ENCODE peak calls at places on chromosomes 3 and 15, in seven cellular contexts. J is HepG2, F is SK-N-SH, E is GM12878, Y is GM12892, R is H1, O is K562. Z is an unnamed sample.

GRCh38 chr15:66824374-66824773 is 122.3 kb downstream of the SMAD6 start:
- DNase-seq in J (no peak), F (no peak), E (no peak), Y (no peak), R (no peak), O (no peak), Z (no peak)

GRCh38 chr15:66388057-66388363 is 1.3 kb downstream of the MAP2K1 start:
- DNase-seq in J (no peak), F (no peak), E (no peak), Y (no peak), R (no peak), O (no peak), Z (no peak)

GRCh38 chr3:72767927-72768880 is 80.0 kb downstream of the SHQ1 start:
- DNase-seq in J (no peak), F (no peak), E (no peak), Y (no peak), R (no peak), O (no peak), Z (no peak)

GRCh38 chr15:63054281-63054683 is 11.7 kb downstream of the TPM1 start:
- DNase-seq in J (no peak), F (no peak), E (no peak), Y (no peak), R (no peak), O (no peak), Z (no peak)

GRCh38 chr3:127697531-127698240 is 24.9 kb downstream of the ABTB1 start:
- DNase-seq in J (peak; percentile 58), F (peak; percentile 83), E (peak; percentile 48), Y (peak; percentile 39), R (peak; percentile 72), O (peak; percentile 79), Z (peak; percentile 58)

GRCh38 chr3:90092994-90093393 is 985.6 kb downstream of the EPHA3 start:
- DNase-seq in J (peak; percentile 13), F (peak; percentile 0), E (no peak), Y (no peak), R (no peak), O (no peak), Z (no peak)

GRCh38 chr3:197847866-197848401 is 56.9 kb downstream of the LRCH3 start:
- DNase-seq in J (no peak), F (no peak), E (peak; percentile 58), Y (peak; percentile 44), R (no peak), O (peak; percentile 4), Z (peak; percentile 45)

GRCh38 chr3:123880998-123881561 is 3.1 kb downstream of the MYLK start:
- DNase-seq in J (peak; percentile 40), F (peak; percentile 52), E (no peak), Y (no peak), R (no peak), O (peak; percentile 17), Z (no peak)

GRCh38 chr3:98343647-98344507 is 9.8 kb upstream of the OR5K4 start:
- DNase-seq in J (peak; percentile 62), F (peak; percentile 22), E (no peak), Y (no peak), R (peak; percentile 76), O (peak; percentile 63), Z (no peak)

GRCh38 chr3:141050913-141051632 is at the start of gene SPSB4:
- DNase-seq in J (peak; percentile 14), F (peak; percentile 95), E (no peak), Y (no peak), R (peak; percentile 90), O (no peak), Z (no peak)

GRCh38 chr15:75230524-75231371 is 27.4 kb upstream of the GOLGA6C start:
- DNase-seq in J (no peak), F (no peak), E (no peak), Y (peak; percentile 23), R (no peak), O (no peak), Z (peak; percentile 33)

GRCh38 chr3:4865714-4866113 is 113.5 kb upstream of the BHLHE40 start:
- DNase-seq in J (no peak), F (no peak), E (no peak), Y (no peak), R (no peak), O (no peak), Z (no peak)

GRCh38 chr15:26087395-26087794 is 224.3 kb upstream of the ATP10A start:
- DNase-seq in J (no peak), F (no peak), E (no peak), Y (no peak), R (no peak), O (no peak), Z (no peak)

GRCh38 chr3:72336821-72337479 is 511.3 kb downstream of the SHQ1 start:
- DNase-seq in J (no peak), F (peak; percentile 70), E (no peak), Y (no peak), R (peak; percentile 70), O (peak; percentile 84), Z (no peak)

GRCh38 chr15:62390793-62391543 is 225.9 kb upstream of the C2CD4B start:
- DNase-seq in J (peak; percentile 32), F (peak; percentile 76), E (no peak), Y (peak; percentile 31), R (peak; percentile 79), O (peak; percentile 54), Z (peak; percentile 38)

DNA sequence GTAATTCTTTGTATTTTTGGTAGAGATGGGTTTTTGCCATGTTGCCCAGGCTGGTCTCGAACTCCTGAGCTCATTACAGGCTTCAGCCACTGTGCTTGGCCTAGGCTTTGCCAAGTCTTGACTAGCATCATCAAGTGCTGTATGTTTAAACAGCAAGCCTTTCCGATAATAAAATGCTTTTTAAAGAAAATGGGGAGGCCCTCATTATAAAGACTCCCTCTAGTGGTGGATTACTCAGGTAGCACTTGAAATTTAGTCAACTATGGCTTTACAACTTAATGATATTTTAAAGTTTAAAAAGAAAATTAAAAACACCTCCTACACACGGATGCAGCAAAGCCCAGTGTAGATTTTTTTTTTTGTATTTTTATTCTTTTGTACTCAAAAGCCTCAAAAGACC is 213.6 kb downstream of the GAP43 start:
- DNase-seq in J (no peak), F (peak; percentile 16), E (no peak), Y (no peak), R (no peak), O (peak; percentile 1), Z (no peak)
- TF ChIP-seq TAF1 in J (no peak), F (no peak), E (no peak), Y (no peak), R (no peak), O (no peak), Z (no peak)

GRCh38 chr3:64493149-64493548 is 194.7 kb downstream of the ADAMTS9 start:
- DNase-seq in J (no peak), F (no peak), E (no peak), Y (no peak), R (no peak), O (no peak), Z (no peak)

GRCh38 chr3:64491843-64492242 is 196.0 kb downstream of the ADAMTS9 start:
- DNase-seq in J (no peak), F (peak; percentile 57), E (no peak), Y (no peak), R (no peak), O (no peak), Z (no peak)

GRCh38 chr3:64490180-64490579 is 197.6 kb downstream of the ADAMTS9 start:
- DNase-seq in J (no peak), F (peak; percentile 48), E (no peak), Y (no peak), R (no peak), O (no peak), Z (no peak)

GRCh38 chr3:64488938-64489337 is 198.9 kb downstream of the ADAMTS9 start:
- DNase-seq in J (no peak), F (no peak), E (no peak), Y (no peak), R (no peak), O (no peak), Z (no peak)

DNA sequence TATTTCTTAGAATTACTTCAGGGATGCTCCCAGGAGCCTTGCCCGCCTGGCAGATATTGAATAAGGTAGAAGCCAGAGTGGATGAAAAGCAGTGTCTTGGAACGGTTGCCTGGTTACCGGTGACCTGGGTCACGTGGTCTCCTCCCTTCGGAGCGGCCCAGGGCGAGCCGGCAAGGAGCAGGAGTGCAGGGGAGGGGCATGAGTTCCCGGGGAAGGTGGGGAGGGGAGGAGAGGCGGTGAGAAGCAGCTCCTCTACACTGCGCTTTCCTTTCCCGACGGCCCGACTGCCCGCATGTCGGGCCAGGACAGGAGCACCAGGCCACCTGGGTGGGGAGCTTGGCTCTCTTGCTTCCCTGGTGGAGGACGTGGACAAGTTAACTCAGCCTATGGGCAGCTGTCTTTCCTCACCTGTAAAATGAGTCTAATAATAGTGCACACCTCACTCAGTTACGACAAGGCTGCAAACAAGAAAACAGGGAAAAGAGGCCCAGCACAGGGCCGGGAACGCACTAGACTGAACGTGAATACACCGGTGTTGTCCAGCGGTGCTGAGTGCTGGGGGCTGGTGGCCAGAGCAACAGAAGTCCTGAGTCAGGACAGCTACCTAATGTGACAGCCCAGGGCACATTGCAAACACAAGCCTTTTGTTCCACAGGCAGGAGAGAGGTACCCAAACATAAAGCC is 198.3 kb downstream of the ADAMTS9 start:
- DNase-seq in J (no peak), F (no peak), E (no peak), Y (no peak), R (peak; percentile 89), O (peak; percentile 9), Z (no peak)
- TF ChIP-seq TAF1 in J (no peak), F (no peak), E (no peak), Y (no peak), R (no peak), O (no peak), Z (no peak)

GRCh38 chr3:46208167-46208704 is at the start of gene CCR1:
- DNase-seq in J (peak; percentile 37), F (no peak), E (peak; percentile 92), Y (peak; percentile 28), R (peak; percentile 54), O (peak; percentile 41), Z (peak; percentile 14)
- TF ChIP-seq TAF1 in J (no peak), F (no peak), E (no peak), Y (no peak), R (no peak), O (no peak), Z (no peak)

GRCh38 chr3:55357796-55358195 is 129.3 kb downstream of the WNT5A start:
- DNase-seq in J (no peak), F (no peak), E (no peak), Y (no peak), R (no peak), O (no peak), Z (no peak)

GRCh38 chr3:55364426-55364825 is 122.7 kb downstream of the WNT5A start:
- DNase-seq in J (no peak), F (no peak), E (no peak), Y (no peak), R (no peak), O (no peak), Z (no peak)

GRCh38 chr3:55367396-55367795 is 119.7 kb downstream of the WNT5A start:
- DNase-seq in J (no peak), F (no peak), E (no peak), Y (no peak), R (no peak), O (no peak), Z (no peak)

DNA sequence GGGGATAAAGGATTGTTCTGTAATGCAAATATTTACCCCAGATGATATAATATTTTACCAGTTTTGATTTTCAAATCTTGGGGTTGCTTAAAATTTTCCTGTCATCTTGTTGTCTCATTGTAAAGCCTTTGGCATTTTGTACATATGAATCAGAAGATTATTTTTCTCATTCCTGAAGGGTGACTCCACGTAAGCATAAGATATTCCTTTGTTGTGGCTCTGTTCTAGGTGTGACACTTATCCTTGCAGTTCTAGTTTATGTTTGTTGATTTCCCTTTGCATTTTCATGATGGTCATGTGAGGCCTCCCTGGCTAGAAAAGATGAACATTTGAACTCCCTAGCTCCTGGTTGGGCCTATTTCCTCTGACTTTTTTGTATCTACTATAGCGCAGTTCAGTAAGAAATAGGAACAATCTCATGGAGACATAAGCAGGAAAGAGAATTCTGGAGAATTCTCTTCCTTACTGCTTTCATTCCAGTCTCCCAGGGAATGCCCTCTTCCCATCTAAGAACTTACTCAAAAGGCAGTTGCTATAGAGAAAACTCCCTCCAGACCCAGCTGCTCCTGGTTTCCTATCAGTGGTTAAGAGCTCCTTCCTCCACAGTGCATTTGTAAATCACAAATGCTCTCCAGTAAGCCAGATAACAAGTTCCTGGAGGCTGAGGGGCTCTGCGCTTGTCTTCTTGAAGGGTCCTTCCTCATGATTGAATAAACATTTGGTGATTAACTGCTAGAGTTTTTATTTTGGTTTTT is 124.7 kb downstream of the WNT5A start:
- DNase-seq in J (no peak), F (no peak), E (no peak), Y (no peak), R (no peak), O (no peak), Z (no peak)
- TF ChIP-seq TAF1 in J (no peak), F (no peak), E (no peak), Y (no peak), R (no peak), O (no peak), Z (no peak)